ENCODE peak calls at places on chromosomes 11 and 22, in seven cellular contexts. One of them, this sample, is unnamed.

GRCh38 chr11:65915821-65916251 is 3.0 kb downstream of the C11orf68 start:
- DNase-seq in mesenchymal stem cell: peak
- DNase-seq in choroid plexus epithelial cell: peak
- DNase-seq in coronary artery: peak
- DNase-seq in thoracic aorta: peak
- DNase-seq in kidney epithelial cell: peak
- DNase-seq in SJSA1: peak
- DNase-seq in this sample: peak

GRCh38 chr11:13183094-13183825 is 94.3 kb upstream of the BMAL1 start:
- DNase-seq in mesenchymal stem cell: peak
- DNase-seq in choroid plexus epithelial cell: peak
- DNase-seq in coronary artery: no peak
- DNase-seq in thoracic aorta: no peak
- DNase-seq in kidney epithelial cell: no peak
- DNase-seq in SJSA1: no peak
- DNase-seq in this sample: no peak

GRCh38 chr11:44507896-44508440 is 57.5 kb upstream of the CD82 start:
- DNase-seq in mesenchymal stem cell: no peak
- DNase-seq in choroid plexus epithelial cell: no peak
- DNase-seq in coronary artery: no peak
- DNase-seq in thoracic aorta: no peak
- DNase-seq in kidney epithelial cell: no peak
- DNase-seq in SJSA1: no peak
- DNase-seq in this sample: no peak

GRCh38 chr11:120399312-120399711 is 63.1 kb downstream of the ARHGEF12 start:
- DNase-seq in mesenchymal stem cell: no peak
- DNase-seq in choroid plexus epithelial cell: no peak
- DNase-seq in coronary artery: no peak
- DNase-seq in thoracic aorta: no peak
- DNase-seq in kidney epithelial cell: no peak
- DNase-seq in SJSA1: no peak
- DNase-seq in this sample: no peak

GRCh38 chr11:19244621-19245020 is 3.9 kb upstream of the E2F8 start:
- DNase-seq in mesenchymal stem cell: no peak
- DNase-seq in choroid plexus epithelial cell: no peak
- DNase-seq in coronary artery: no peak
- DNase-seq in thoracic aorta: no peak
- DNase-seq in kidney epithelial cell: no peak
- DNase-seq in SJSA1: no peak
- DNase-seq in this sample: no peak

GRCh38 chr11:63961608-63962412 is 12.6 kb upstream of the COX8A start:
- DNase-seq in mesenchymal stem cell: peak
- DNase-seq in choroid plexus epithelial cell: peak
- DNase-seq in coronary artery: no peak
- DNase-seq in thoracic aorta: no peak
- DNase-seq in kidney epithelial cell: no peak
- DNase-seq in SJSA1: no peak
- DNase-seq in this sample: peak

GRCh38 chr11:2263724-2264360 is 6.5 kb downstream of the ASCL2 start:
- DNase-seq in mesenchymal stem cell: no peak
- DNase-seq in choroid plexus epithelial cell: no peak
- DNase-seq in coronary artery: peak
- DNase-seq in thoracic aorta: no peak
- DNase-seq in kidney epithelial cell: no peak
- DNase-seq in SJSA1: peak
- DNase-seq in this sample: no peak

GRCh38 chr11:27557223-27557622 is 50.7 kb upstream of the LIN7C start:
- DNase-seq in mesenchymal stem cell: no peak
- DNase-seq in choroid plexus epithelial cell: peak
- DNase-seq in coronary artery: no peak
- DNase-seq in thoracic aorta: no peak
- DNase-seq in kidney epithelial cell: no peak
- DNase-seq in SJSA1: no peak
- DNase-seq in this sample: no peak

GRCh38 chr11:12212181-12212820 is 101.9 kb downstream of the MICAL2 start:
- DNase-seq in mesenchymal stem cell: no peak
- DNase-seq in choroid plexus epithelial cell: no peak
- DNase-seq in coronary artery: no peak
- DNase-seq in thoracic aorta: no peak
- DNase-seq in kidney epithelial cell: no peak
- DNase-seq in SJSA1: no peak
- DNase-seq in this sample: no peak

GRCh38 chr11:44309483-44310197 is at the start of gene ALX4:
- DNase-seq in mesenchymal stem cell: no peak
- DNase-seq in choroid plexus epithelial cell: no peak
- DNase-seq in coronary artery: no peak
- DNase-seq in thoracic aorta: no peak
- DNase-seq in kidney epithelial cell: no peak
- DNase-seq in SJSA1: peak
- DNase-seq in this sample: no peak

GRCh38 chr22:27120036-27120435 is 462.6 kb downstream of the MIAT start:
- DNase-seq in mesenchymal stem cell: no peak
- DNase-seq in choroid plexus epithelial cell: no peak
- DNase-seq in coronary artery: peak
- DNase-seq in thoracic aorta: no peak
- DNase-seq in kidney epithelial cell: no peak
- DNase-seq in SJSA1: no peak
- DNase-seq in this sample: no peak

GRCh38 chr22:46577361-46578249 is 40.2 kb upstream of the CELSR1 start:
- DNase-seq in mesenchymal stem cell: no peak
- DNase-seq in choroid plexus epithelial cell: no peak
- DNase-seq in coronary artery: no peak
- DNase-seq in thoracic aorta: no peak
- DNase-seq in kidney epithelial cell: no peak
- DNase-seq in SJSA1: no peak
- DNase-seq in this sample: no peak

GRCh38 chr11:69286358-69287327 is 7.3 kb upstream of the MYEOV start:
- DNase-seq in mesenchymal stem cell: no peak
- DNase-seq in choroid plexus epithelial cell: peak
- DNase-seq in coronary artery: no peak
- DNase-seq in thoracic aorta: no peak
- DNase-seq in kidney epithelial cell: no peak
- DNase-seq in SJSA1: no peak
- DNase-seq in this sample: no peak

GRCh38 chr11:69291459-69292110 is 2.4 kb upstream of the MYEOV start:
- DNase-seq in mesenchymal stem cell: no peak
- DNase-seq in choroid plexus epithelial cell: no peak
- DNase-seq in coronary artery: no peak
- DNase-seq in thoracic aorta: no peak
- DNase-seq in kidney epithelial cell: no peak
- DNase-seq in SJSA1: no peak
- DNase-seq in this sample: no peak

GRCh38 chr11:69287968-69288882 is 5.7 kb upstream of the MYEOV start:
- DNase-seq in mesenchymal stem cell: no peak
- DNase-seq in choroid plexus epithelial cell: no peak
- DNase-seq in coronary artery: no peak
- DNase-seq in thoracic aorta: no peak
- DNase-seq in kidney epithelial cell: no peak
- DNase-seq in SJSA1: no peak
- DNase-seq in this sample: no peak

GRCh38 chr11:69290791-69291190 is 3.2 kb upstream of the MYEOV start:
- DNase-seq in mesenchymal stem cell: no peak
- DNase-seq in choroid plexus epithelial cell: no peak
- DNase-seq in coronary artery: no peak
- DNase-seq in thoracic aorta: no peak
- DNase-seq in kidney epithelial cell: no peak
- DNase-seq in SJSA1: no peak
- DNase-seq in this sample: no peak

GRCh38 chr11:69288883-69289242 is 5.1 kb upstream of the MYEOV start:
- DNase-seq in mesenchymal stem cell: no peak
- DNase-seq in choroid plexus epithelial cell: no peak
- DNase-seq in coronary artery: no peak
- DNase-seq in thoracic aorta: no peak
- DNase-seq in kidney epithelial cell: no peak
- DNase-seq in SJSA1: no peak
- DNase-seq in this sample: no peak
- H3K4me3 ChIP-seq in mesenchymal stem cell: no peak
- H3K4me3 ChIP-seq in choroid plexus epithelial cell: no peak
- H3K4me3 ChIP-seq in coronary artery: no peak
- H3K4me3 ChIP-seq in thoracic aorta: no peak
- H3K4me3 ChIP-seq in kidney epithelial cell: no peak
- H3K4me3 ChIP-seq in SJSA1: no peak
- H3K4me3 ChIP-seq in this sample: no peak

DNA sequence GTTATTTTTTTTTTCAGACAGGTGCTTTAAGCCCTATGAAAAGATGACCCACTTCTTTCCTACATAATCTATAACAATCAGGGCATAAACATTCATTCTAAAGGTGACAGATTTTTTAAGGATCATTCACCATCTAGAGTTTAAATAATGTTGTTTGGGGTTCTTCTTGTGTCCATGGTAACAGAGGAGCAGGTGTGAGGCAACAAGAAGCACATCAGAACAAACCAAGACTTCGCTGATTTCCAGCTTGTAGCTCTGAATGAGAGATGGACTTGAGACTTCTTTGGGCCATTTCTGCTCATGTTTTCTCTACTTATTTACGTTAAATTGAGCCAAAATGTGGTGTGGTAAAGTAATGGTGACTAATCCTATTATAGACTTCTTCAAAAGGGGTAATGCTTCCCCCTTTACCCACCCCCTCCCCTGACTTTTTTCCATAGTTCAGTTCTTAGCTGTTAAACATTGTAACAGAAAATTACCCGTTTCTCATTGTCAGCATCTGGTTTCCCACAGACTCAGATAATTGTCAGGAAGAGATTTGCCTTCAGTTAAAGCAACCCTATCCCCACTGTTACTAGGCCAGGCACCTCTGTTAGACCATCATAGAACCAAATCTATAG is 65.2 kb downstream of the CSTPP1 start:
- DNase-seq in mesenchymal stem cell: peak
- DNase-seq in choroid plexus epithelial cell: peak
- DNase-seq in coronary artery: no peak
- DNase-seq in thoracic aorta: no peak
- DNase-seq in kidney epithelial cell: no peak
- DNase-seq in SJSA1: no peak
- DNase-seq in this sample: no peak
- H3K4me3 ChIP-seq in mesenchymal stem cell: no peak
- H3K4me3 ChIP-seq in choroid plexus epithelial cell: no peak
- H3K4me3 ChIP-seq in coronary artery: no peak
- H3K4me3 ChIP-seq in thoracic aorta: no peak
- H3K4me3 ChIP-seq in kidney epithelial cell: no peak
- H3K4me3 ChIP-seq in SJSA1: no peak
- H3K4me3 ChIP-seq in this sample: no peak

GRCh38 chr11:43269229-43269928 is 42.4 kb upstream of the API5 start:
- DNase-seq in mesenchymal stem cell: no peak
- DNase-seq in choroid plexus epithelial cell: no peak
- DNase-seq in coronary artery: no peak
- DNase-seq in thoracic aorta: no peak
- DNase-seq in kidney epithelial cell: no peak
- DNase-seq in SJSA1: no peak
- DNase-seq in this sample: no peak
- H3K4me3 ChIP-seq in mesenchymal stem cell: no peak
- H3K4me3 ChIP-seq in choroid plexus epithelial cell: no peak
- H3K4me3 ChIP-seq in coronary artery: peak
- H3K4me3 ChIP-seq in thoracic aorta: no peak
- H3K4me3 ChIP-seq in kidney epithelial cell: no peak
- H3K4me3 ChIP-seq in SJSA1: no peak
- H3K4me3 ChIP-seq in this sample: no peak

GRCh38 chr22:31247726-31248125 is 35.6 kb downstream of the LIMK2 start:
- DNase-seq in mesenchymal stem cell: no peak
- DNase-seq in choroid plexus epithelial cell: no peak
- DNase-seq in coronary artery: no peak
- DNase-seq in thoracic aorta: no peak
- DNase-seq in kidney epithelial cell: no peak
- DNase-seq in SJSA1: no peak
- DNase-seq in this sample: no peak
- H3K4me3 ChIP-seq in mesenchymal stem cell: no peak
- H3K4me3 ChIP-seq in choroid plexus epithelial cell: peak
- H3K4me3 ChIP-seq in coronary artery: peak
- H3K4me3 ChIP-seq in thoracic aorta: peak
- H3K4me3 ChIP-seq in kidney epithelial cell: peak
- H3K4me3 ChIP-seq in SJSA1: no peak
- H3K4me3 ChIP-seq in this sample: peak

DNA sequence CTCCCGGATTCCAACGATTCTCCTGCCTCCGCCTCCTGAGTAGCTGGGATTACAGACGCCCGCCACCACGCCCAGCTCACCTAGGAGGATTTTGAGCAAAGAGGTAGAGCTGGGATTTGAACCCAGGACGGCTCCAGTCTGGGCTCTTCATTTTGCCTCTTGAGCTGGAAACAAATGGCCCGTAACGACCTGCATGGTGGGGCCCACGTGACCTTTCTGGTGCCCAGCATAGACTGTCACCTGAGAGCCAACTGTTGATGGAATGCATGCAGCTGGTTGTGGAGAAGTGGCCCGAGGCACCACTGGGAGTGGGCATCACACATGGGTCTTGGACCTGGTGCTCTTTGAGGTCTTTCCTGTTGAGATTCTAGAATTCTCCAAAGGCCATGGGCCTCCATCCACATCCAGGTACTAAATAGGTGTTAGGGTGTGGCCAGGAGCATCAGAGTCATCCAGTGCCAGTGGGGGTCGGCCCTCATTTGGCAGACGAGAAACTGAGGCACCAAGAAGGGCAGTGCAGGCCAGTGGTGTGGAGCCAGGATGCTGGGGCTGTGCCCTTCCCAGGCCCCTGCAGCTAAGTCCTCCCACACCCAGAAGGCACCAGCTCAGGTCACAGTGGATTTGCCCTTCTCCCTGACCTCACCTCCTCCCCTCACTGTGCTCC is 3.9 kb downstream of the ATF4 start:
- DNase-seq in mesenchymal stem cell: peak
- DNase-seq in choroid plexus epithelial cell: no peak
- DNase-seq in coronary artery: no peak
- DNase-seq in thoracic aorta: no peak
- DNase-seq in kidney epithelial cell: no peak
- DNase-seq in SJSA1: no peak
- DNase-seq in this sample: no peak
- H3K4me3 ChIP-seq in mesenchymal stem cell: no peak
- H3K4me3 ChIP-seq in choroid plexus epithelial cell: no peak
- H3K4me3 ChIP-seq in coronary artery: peak
- H3K4me3 ChIP-seq in thoracic aorta: peak
- H3K4me3 ChIP-seq in kidney epithelial cell: no peak
- H3K4me3 ChIP-seq in SJSA1: no peak
- H3K4me3 ChIP-seq in this sample: no peak

This sample was measured in skeletal muscle cell.